ENCODE peak calls at places on chromosomes 5 and 9, in eight cellular contexts. C is endothelial cell; X is AG10803; Q is A673; H is CD8-positive, alpha-beta T cell; Y is cardiac fibroblast; K is HFF-Myc; F is HCT116. G is an unnamed sample.

GRCh38 chr5:154179846-154180710 is 10.5 kb upstream of the GALNT10 start:
- DNase-seq in C (peak), X (peak), Q (peak), H (no peak), Y (peak), K (no peak), F (peak), G (peak)

GRCh38 chr9:71353723-71354122 is 232.3 kb upstream of the TRPM3 start:
- DNase-seq in C (no peak), X (peak), Q (no peak), H (no peak), Y (peak), K (peak), F (no peak), G (no peak)

GRCh38 chr9:110900917-110901316 is 137.4 kb downstream of the LPAR1 start:
- DNase-seq in C (no peak), X (peak), Q (no peak), H (no peak), Y (peak), K (peak), F (no peak), G (no peak)

GRCh38 chr5:94705427-94705826 is 87.0 kb downstream of the SLF1 start:
- DNase-seq in C (no peak), X (no peak), Q (peak), H (no peak), Y (peak), K (no peak), F (no peak), G (no peak)

GRCh38 chr5:40834391-40834848 is 602 bp downstream of the RPL37 start:
- DNase-seq in C (no peak), X (peak), Q (no peak), H (peak), Y (peak), K (no peak), F (no peak), G (no peak)

GRCh38 chr5:112657804-112658203 is 79.9 kb upstream of the APC start:
- DNase-seq in C (no peak), X (no peak), Q (no peak), H (no peak), Y (no peak), K (no peak), F (no peak), G (no peak)

GRCh38 chr5:176687881-176688280 is 40.6 kb downstream of the TSPAN17 start:
- DNase-seq in C (no peak), X (no peak), Q (no peak), H (no peak), Y (no peak), K (no peak), F (no peak), G (no peak)

GRCh38 chr9:89278997-89279739 is 31.8 kb upstream of the CKS2 start:
- DNase-seq in C (peak), X (peak), Q (peak), H (no peak), Y (peak), K (peak), F (peak), G (peak)

GRCh38 chr5:10151656-10152055 is 98.0 kb downstream of the ATPSCKMT start:
- DNase-seq in C (no peak), X (no peak), Q (no peak), H (no peak), Y (no peak), K (no peak), F (no peak), G (no peak)

GRCh38 chr5:130032807-130033206 is 128.5 kb downstream of the CHSY3 start:
- DNase-seq in C (no peak), X (peak), Q (no peak), H (no peak), Y (no peak), K (no peak), F (no peak), G (no peak)

GRCh38 chr9:127904888-127905728 is 5.7 kb upstream of the ST6GALNAC6 start:
- DNase-seq in C (no peak), X (no peak), Q (no peak), H (peak), Y (no peak), K (no peak), F (no peak), G (no peak)

GRCh38 chr9:121463026-121463827 is 36.4 kb downstream of the GGTA1 start:
- DNase-seq in C (peak), X (no peak), Q (peak), H (no peak), Y (peak), K (no peak), F (peak), G (peak)

GRCh38 chr9:81526587-81526986 is 162.8 kb downstream of the TLE1 start:
- DNase-seq in C (no peak), X (peak), Q (no peak), H (no peak), Y (peak), K (no peak), F (no peak), G (no peak)

GRCh38 chr9:85332487-85332886 is 409.3 kb downstream of the AGTPBP1 start:
- DNase-seq in C (peak), X (no peak), Q (peak), H (no peak), Y (no peak), K (no peak), F (peak), G (no peak)

GRCh38 chr5:81121836-81122235 is 111.3 kb upstream of the CKMT2 start:
- DNase-seq in C (no peak), X (no peak), Q (no peak), H (no peak), Y (no peak), K (no peak), F (no peak), G (no peak)

GRCh38 chr5:44845777-44846176 is 37.0 kb downstream of the MRPS30 start:
- DNase-seq in C (no peak), X (no peak), Q (no peak), H (no peak), Y (no peak), K (no peak), F (no peak), G (no peak)

GRCh38 chr5:168219515-168220410 is 71.7 kb upstream of the WWC1 start:
- DNase-seq in C (peak), X (peak), Q (peak), H (no peak), Y (peak), K (peak), F (peak), G (peak)

GRCh38 chr9:121289554-121290370 is 21.8 kb downstream of the GSN start:
- DNase-seq in C (no peak), X (no peak), Q (no peak), H (no peak), Y (no peak), K (no peak), F (no peak), G (no peak)

GRCh38 chr5:1413211-1413610 is 32.0 kb downstream of the SLC6A3 start:
- DNase-seq in C (no peak), X (no peak), Q (no peak), H (no peak), Y (no peak), K (no peak), F (no peak), G (no peak)

GRCh38 chr5:84255318-84255717 is 129.4 kb downstream of the EDIL3 start:
- DNase-seq in C (no peak), X (peak), Q (peak), H (no peak), Y (peak), K (no peak), F (peak), G (no peak)

GRCh38 chr9:38154501-38155421 is 85.7 kb upstream of the SHB start:
- DNase-seq in C (no peak), X (no peak), Q (no peak), H (no peak), Y (no peak), K (no peak), F (no peak), G (no peak)

GRCh38 chr9:97525451-97525850 is 24.0 kb downstream of the TMOD1 start:
- DNase-seq in C (no peak), X (peak), Q (no peak), H (no peak), Y (no peak), K (peak), F (no peak), G (no peak)

GRCh38 chr9:124202447-124202971 is 55.2 kb upstream of the NEK6 start:
- DNase-seq in C (no peak), X (no peak), Q (no peak), H (peak), Y (no peak), K (no peak), F (no peak), G (no peak)

GRCh38 chr5:87412417-87413115 is at the start of gene CCNH:
- DNase-seq in C (peak), X (peak), Q (peak), H (peak), Y (peak), K (peak), F (peak), G (peak)

GRCh38 chr5:38468202-38468656 is 88.2 kb downstream of the LIFR start:
- DNase-seq in C (no peak), X (peak), Q (no peak), H (no peak), Y (peak), K (peak), F (peak), G (no peak)

GRCh38 chr9:91412895-91413294 is 10.7 kb downstream of the NFIL3 start:
- DNase-seq in C (no peak), X (no peak), Q (no peak), H (no peak), Y (no peak), K (no peak), F (no peak), G (no peak)

GRCh38 chr9:84642618-84643017 is 26.9 kb upstream of the NTRK2 start:
- DNase-seq in C (no peak), X (no peak), Q (no peak), H (no peak), Y (no peak), K (no peak), F (no peak), G (no peak)

GRCh38 chr9:101400120-101400519 is 1.5 kb downstream of the ZNF189 start:
- DNase-seq in C (no peak), X (no peak), Q (no peak), H (no peak), Y (peak), K (no peak), F (no peak), G (no peak)

GRCh38 chr5:1387876-1388275 is 43.0 kb upstream of the CLPTM1L start:
- DNase-seq in C (no peak), X (no peak), Q (no peak), H (no peak), Y (no peak), K (no peak), F (no peak), G (no peak)

GRCh38 chr9:108282872-108283271 is 572.9 kb downstream of the ACTL7B start:
- DNase-seq in C (no peak), X (no peak), Q (peak), H (no peak), Y (peak), K (no peak), F (no peak), G (no peak)
- TF ChIP-seq CTCF in C (peak), X (no peak), Q (peak), H (no peak), Y (peak), K (peak), F (no peak), G (peak)

GRCh38 chr9:113317777-113318176 is 14.6 kb upstream of the RNF183 start:
- DNase-seq in C (no peak), X (peak), Q (peak), H (no peak), Y (peak), K (no peak), F (no peak), G (no peak)
- TF ChIP-seq CTCF in C (peak), X (peak), Q (peak), H (no peak), Y (peak), K (no peak), F (no peak), G (peak)

DNA sequence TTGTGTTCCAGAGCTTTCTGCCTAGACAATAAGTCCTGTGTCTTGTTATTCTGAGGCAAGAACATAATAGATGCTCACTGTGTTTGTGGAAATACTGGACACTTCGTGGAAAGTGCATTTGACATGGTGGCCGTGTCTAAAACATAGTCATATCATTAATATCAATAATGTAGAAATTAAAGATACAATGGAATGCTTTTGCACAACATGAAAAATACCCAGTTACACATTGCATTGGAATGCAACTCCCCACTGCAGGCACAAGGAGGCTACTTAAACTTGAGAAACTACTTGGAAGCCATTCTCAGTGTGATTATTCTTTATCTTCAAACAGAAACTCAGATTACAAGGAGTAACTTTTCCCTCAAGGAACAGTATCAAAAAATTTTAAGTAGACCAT is 145.3 kb upstream of the ZNF462 start:
- DNase-seq in C (no peak), X (peak), Q (no peak), H (no peak), Y (peak), K (no peak), F (peak), G (no peak)
- TF ChIP-seq CTCF in C (no peak), X (no peak), Q (no peak), H (no peak), Y (peak), K (no peak), F (no peak), G (peak)

DNA sequence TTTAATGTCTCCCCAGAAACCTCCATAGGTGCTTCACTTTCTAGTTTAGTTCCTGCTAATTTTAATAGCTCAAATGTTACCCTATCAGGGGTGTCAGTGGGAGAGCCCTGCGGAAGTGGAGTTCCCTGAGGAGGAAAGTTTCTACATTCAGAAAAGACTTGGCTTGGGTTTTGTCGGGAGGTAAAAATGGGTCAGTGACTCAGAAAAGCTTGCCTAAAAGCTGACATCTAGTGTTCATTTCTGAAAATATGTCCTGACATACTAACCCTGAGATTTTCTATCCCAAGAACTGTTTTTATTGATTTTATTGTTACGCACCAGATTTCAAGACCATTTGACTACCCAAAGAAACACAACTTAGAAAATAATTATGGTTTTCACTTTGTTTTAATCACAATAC is 40.9 kb upstream of the GLDC start:
- DNase-seq in C (no peak), X (peak), Q (no peak), H (no peak), Y (peak), K (no peak), F (no peak), G (no peak)
- TF ChIP-seq CTCF in C (no peak), X (peak), Q (peak), H (no peak), Y (peak), K (peak), F (no peak), G (no peak)

DNA sequence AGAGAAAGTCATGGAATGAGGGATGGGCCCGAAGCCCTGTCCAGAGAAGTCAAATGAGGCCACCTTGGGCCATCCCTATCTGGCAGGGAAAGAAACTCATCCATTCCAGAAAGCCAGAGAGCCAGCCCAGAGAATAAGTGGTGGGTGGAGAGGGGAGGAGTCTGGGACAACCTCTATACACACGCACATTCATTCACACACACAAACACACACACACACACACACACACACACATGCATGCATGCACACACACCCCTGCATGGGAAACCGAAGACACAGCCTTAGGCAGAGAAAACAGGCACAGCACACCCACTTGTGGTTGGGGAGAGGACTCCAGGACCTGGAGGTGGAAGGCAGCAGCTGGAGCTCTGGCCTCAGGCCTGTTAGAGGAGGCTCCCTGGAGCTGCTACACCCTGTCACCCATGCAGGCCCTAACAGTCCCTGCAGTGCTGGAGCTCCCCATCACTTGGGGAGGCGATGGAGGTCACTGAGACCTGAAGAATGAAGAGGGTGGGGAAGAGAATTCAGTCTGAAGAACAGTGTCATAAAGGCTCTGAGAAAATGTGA is 38.0 kb downstream of the TGFBI start:
- DNase-seq in C (no peak), X (peak), Q (peak), H (no peak), Y (peak), K (no peak), F (no peak), G (no peak)
- TF ChIP-seq CTCF in C (no peak), X (peak), Q (no peak), H (no peak), Y (peak), K (peak), F (no peak), G (no peak)

GRCh38 chr5:43646997-43647396 is 44.0 kb downstream of the NNT start:
- DNase-seq in C (no peak), X (peak), Q (no peak), H (no peak), Y (peak), K (no peak), F (no peak), G (no peak)
- TF ChIP-seq CTCF in C (no peak), X (peak), Q (peak), H (no peak), Y (peak), K (peak), F (no peak), G (peak)

DNA sequence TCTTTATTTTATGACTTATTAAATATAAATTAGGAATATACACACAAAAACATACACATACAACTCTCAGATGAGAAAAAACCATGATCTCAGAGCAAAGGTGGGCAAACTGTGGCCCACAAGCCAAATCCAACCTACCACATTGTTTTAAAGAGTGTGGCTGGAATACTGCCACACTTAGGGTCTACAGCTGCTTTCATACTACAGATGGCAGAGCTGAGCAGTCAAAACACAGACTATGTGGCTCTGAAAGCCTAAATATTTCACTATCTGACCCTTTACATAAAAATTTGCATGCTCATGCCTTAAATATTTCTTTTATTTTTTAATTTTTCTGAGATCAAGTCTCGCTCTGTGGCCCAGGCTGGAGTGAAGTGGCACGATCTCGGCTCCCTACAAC is 28.3 kb downstream of the LEAP2 start:
- DNase-seq in C (no peak), X (no peak), Q (no peak), H (no peak), Y (no peak), K (no peak), F (no peak), G (no peak)
- TF ChIP-seq CTCF in C (no peak), X (no peak), Q (no peak), H (no peak), Y (no peak), K (no peak), F (no peak), G (no peak)

DNA sequence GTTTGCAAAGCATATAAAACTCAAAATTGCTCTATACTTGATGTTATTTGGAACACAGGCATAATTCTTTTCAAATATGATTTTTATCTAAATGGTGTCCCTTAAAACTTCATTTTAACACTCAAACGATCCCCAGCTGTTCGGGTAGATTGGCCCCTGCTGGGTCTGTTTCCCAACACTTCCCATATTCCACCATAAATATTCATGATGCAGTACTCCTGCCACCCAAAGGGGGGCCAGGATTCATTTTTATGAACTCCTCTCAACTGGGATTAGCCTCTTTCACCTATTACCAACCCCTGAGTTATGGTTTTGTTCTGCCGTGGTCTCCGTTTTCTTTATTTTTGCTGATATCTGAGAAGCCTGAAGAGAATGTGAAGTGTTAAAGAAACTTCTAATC is 383.9 kb downstream of the DMRT2 start:
- DNase-seq in C (peak), X (peak), Q (peak), H (no peak), Y (no peak), K (no peak), F (no peak), G (no peak)
- TF ChIP-seq CTCF in C (peak), X (peak), Q (peak), H (no peak), Y (no peak), K (no peak), F (no peak), G (peak)

DNA sequence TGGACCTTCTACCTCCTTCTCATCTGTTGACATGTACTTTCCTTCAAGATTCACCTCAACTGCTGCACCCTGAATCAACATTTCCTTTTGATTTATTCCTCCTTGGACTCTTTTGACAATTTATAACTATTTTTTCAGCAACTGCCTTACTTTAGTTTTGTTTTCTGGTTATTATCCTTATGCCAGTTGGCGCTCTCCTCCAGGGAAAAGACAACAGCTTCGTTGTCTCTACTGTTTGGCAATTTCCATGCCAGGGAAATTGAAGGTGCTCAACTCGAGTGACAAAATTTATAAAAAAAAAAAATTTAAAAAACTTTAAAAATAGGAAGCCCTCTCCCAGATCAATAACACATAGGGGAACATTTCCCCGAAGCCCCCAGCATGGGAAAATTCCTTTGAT is 549.2 kb upstream of the DMAC1 start:
- DNase-seq in C (no peak), X (no peak), Q (no peak), H (no peak), Y (no peak), K (no peak), F (no peak), G (no peak)
- TF ChIP-seq CTCF in C (no peak), X (no peak), Q (no peak), H (no peak), Y (no peak), K (no peak), F (no peak), G (no peak)

DNA sequence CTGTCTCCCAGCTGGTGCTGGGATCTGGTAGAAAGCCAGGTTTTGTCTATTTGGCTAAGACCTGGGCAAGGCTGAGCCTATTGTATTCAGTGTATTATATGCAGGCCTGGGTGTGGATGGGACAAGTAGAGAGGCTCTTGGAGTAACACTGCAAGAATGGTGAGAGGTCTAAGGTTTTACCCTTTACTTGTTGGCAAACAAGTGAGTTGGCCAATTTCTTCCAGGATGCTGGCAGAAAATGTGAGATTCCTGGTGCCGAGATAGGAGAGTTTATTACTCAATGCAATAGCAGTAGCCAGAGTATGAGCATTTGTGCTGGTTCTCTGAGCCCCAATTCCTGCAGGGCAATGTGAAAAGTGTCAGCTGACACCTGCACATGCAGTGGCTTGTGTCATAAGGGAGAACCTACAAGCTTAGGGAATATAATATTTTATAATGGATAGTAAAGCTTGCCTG is 141.7 kb upstream of the PRLR start:
- DNase-seq in C (no peak), X (no peak), Q (no peak), H (no peak), Y (no peak), K (no peak), F (no peak), G (no peak)
- TF ChIP-seq CTCF in C (no peak), X (no peak), Q (no peak), H (no peak), Y (no peak), K (no peak), F (no peak), G (no peak)

G was measured in neural crest cell.